ENCODE peak calls at places on chromosomes 13 and 19, in six cellular contexts. J is fibroblast of lung, Q is heart right ventricle, G is aorta, A is BE2C, I is psoas muscle. O is an unnamed sample. For H3K4me1, the result is how much of the 10 kb centered on the place peaks cover.

GRCh38 chr19:53041366-53041765 is 3.2 kb upstream of the ERVV-2 start:
- DNase-seq in J (no peak), A (no peak), G (no peak), Q (no peak), I (no peak), O (no peak)

GRCh38 chr13:113849981-113850721 is 13.7 kb downstream of the GAS6 start:
- DNase-seq in G (no peak), J (no peak), A (no peak), Q (peak), I (no peak), O (no peak)

GRCh38 chr13:67554746-67555452 is 324.8 kb upstream of the PCDH9 start:
- DNase-seq in Q (no peak), A (no peak), J (peak), I (no peak), G (no peak), O (no peak)

GRCh38 chr19:5137114-5137513 is 168.2 kb downstream of the KDM4B start:
- DNase-seq in I (no peak), J (no peak), Q (no peak), G (no peak), A (no peak), O (no peak)

GRCh38 chr13:23673354-23673753 is 103.1 kb downstream of the TNFRSF19 start:
- DNase-seq in A (no peak), I (no peak), J (peak), G (no peak), Q (peak), O (no peak)

GRCh38 chr19:29927944-29928669 is 13.9 kb upstream of the URI1 start:
- DNase-seq in J (no peak), I (no peak), G (no peak), A (no peak), Q (no peak), O (no peak)

GRCh38 chr19:5578094-5578846 is 10.5 kb upstream of the TINCR start:
- DNase-seq in A (peak), I (peak), G (peak), Q (peak), J (no peak), O (no peak)

GRCh38 chr19:51158474-51159129 is 16.5 kb downstream of the SIGLEC7 start:
- DNase-seq in I (peak), Q (no peak), J (no peak), A (peak), G (peak), O (no peak)

GRCh38 chr19:44959691-44960090 is 4.5 kb downstream of the CLPTM1 start:
- DNase-seq in G (no peak), J (no peak), I (no peak), Q (no peak), A (no peak), O (no peak)

GRCh38 chr13:29920018-29920643 is 69.7 kb upstream of the UBL3 start:
- DNase-seq in I (no peak), G (no peak), J (no peak), A (no peak), Q (no peak), O (no peak)

GRCh38 chr19:35346193-35347052 is 1.3 kb upstream of the FFAR1 start:
- DNase-seq in Q (no peak), J (no peak), A (no peak), G (peak), I (no peak), O (no peak)

GRCh38 chr19:49676136-49676689 is 858 bp upstream of the PRMT1 start:
- DNase-seq in I (peak), J (peak), G (peak), Q (peak), A (peak), O (no peak)

GRCh38 chr13:28563609-28564008 is 68.7 kb upstream of the FLT1 start:
- DNase-seq in I (no peak), Q (no peak), A (no peak), G (no peak), J (no peak), O (no peak)

GRCh38 chr13:84985860-84986259 is 813.4 kb downstream of the SLITRK6 start:
- DNase-seq in Q (no peak), A (no peak), I (no peak), G (no peak), J (no peak), O (no peak)

GRCh38 chr13:48491423-48492122 is 41.3 kb downstream of the RCBTB2 start:
- DNase-seq in J (no peak), A (no peak), G (no peak), I (no peak), Q (no peak), O (no peak)

GRCh38 chr19:47471733-47472457 is at the start of gene SLC8A2:
- DNase-seq in G (peak), I (peak), Q (peak), J (peak), A (peak), O (no peak)

GRCh38 chr13:21395953-21396352 is 63.1 kb downstream of the ZDHHC20 start:
- DNase-seq in Q (no peak), A (no peak), I (no peak), G (no peak), J (no peak), O (no peak)

GRCh38 chr19:46718157-46718933 is 1.4 kb upstream of the PRKD2 start:
- DNase-seq in Q (no peak), I (no peak), J (no peak), A (no peak), G (peak), O (no peak)

GRCh38 chr19:6947745-6948144 is 60.4 kb downstream of the ADGRE1 start:
- DNase-seq in J (peak), G (no peak), I (no peak), Q (no peak), A (no peak), O (no peak)

GRCh38 chr19:29624489-29625210 is 18.6 kb downstream of the POP4 start:
- DNase-seq in G (no peak), Q (no peak), A (no peak), I (no peak), J (peak), O (no peak)

GRCh38 chr13:71727036-71727435 is 140.0 kb downstream of the DACH1 start:
- DNase-seq in Q (no peak), J (no peak), A (no peak), G (no peak), I (no peak), O (no peak)
- H3K4me1 ChIP-seq in Q (under half), J (under half), A (under half), G (under half), I (under half), O (under half)

GRCh38 chr19:15321739-15322138 is 10.6 kb downstream of the BRD4 start:
- DNase-seq in J (no peak), A (no peak), Q (no peak), G (no peak), I (no peak), O (no peak)
- H3K4me1 ChIP-seq in J (half or more), A (under half), Q (half or more), G (under half), I (half or more), O (under half)

DNA sequence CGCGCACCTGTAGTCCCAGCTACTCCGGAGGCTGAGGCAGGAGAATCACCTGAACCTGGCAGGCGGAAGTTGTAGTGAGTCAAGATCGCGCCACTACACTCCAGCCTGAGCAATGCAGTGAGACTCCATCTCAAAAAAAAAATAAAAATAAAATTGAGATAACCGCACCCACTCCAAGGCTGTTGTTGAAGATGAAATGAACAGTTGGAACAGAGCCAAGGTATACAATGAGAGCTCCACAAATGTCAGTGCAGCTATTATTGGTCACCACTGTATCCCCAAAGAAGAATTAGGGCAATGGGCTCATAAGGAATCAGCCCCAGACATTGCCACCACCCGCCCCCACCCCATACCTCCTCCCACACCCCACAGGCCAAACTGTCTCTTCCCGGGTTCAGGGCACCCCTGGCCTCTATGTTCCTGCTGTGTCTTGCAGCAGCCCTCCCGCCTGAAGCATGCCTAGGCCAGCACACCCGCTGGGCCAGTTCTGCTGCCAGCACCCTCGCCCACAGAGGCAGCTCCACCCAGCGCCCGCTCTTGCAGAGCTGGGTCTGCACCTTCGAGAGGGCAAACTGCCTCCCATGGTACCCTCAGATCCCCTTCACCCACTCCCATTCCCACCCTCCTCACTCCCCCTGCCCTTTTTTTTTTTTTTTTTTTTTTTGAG is 3.5 kb upstream of the S1PR5 start:
- DNase-seq in A (no peak), I (no peak), Q (no peak), J (no peak), G (no peak), O (no peak)
- H3K4me1 ChIP-seq in A (under half), I (under half), Q (under half), J (under half), G (under half), O (under half)

DNA sequence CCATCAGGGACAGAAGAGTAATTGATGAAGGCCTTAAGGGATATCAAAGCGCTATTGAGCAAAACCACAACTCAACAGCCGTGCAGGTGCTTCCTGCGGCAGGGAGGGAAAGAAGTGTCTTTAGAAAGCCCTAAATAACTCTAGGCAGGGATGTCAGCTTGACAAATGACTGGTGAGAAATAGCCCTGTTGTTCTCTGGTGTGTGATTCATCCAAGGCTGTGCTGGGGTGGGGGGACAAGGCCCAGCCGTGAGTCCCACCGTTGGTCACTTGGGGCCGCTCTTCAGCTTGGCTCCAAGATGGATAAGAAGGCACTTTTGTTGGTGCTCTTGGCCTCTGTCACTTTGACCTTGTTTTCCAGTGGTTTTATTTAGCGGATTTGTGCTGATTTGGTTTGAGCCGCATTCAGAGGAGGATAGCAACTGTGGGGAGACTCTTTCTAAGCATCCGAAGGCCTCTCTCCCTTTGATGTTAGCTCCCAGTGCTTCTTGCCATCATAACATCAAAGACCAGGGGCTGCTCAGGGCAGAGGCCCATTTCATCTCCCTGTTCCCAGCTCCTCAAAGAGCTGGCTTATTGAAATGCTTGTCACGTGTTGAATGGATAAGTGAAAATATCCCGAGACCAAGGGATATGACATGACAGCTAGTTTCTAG is 130.3 kb upstream of the SERP2 start:
- DNase-seq in G (no peak), A (peak), I (peak), Q (peak), J (peak), O (no peak)
- H3K4me1 ChIP-seq in G (under half), A (under half), I (under half), Q (under half), J (under half), O (under half)

O was measured in RWPE2.